ENCODE peak calls at places on chromosomes 2 and 18, in five cellular contexts. One of them, this sample, is unnamed.

GRCh38 chr2:118222643-118223486 is 134.6 kb downstream of the INSIG2 start:
- DNase-seq in HT-29: no peak
- DNase-seq in left lung: no peak
- DNase-seq in AG08396: no peak
- DNase-seq in EL: no peak
- DNase-seq in this sample: no peak

GRCh38 chr2:63819256-63819655 is 22.4 kb upstream of the UGP2 start:
- DNase-seq in EL: no peak
- DNase-seq in left lung: no peak
- DNase-seq in HT-29: no peak
- DNase-seq in AG08396: no peak
- DNase-seq in this sample: no peak

GRCh38 chr18:45752681-45753080 is 28.7 kb downstream of the SLC14A1 start:
- DNase-seq in EL: no peak
- DNase-seq in left lung: no peak
- DNase-seq in HT-29: no peak
- DNase-seq in AG08396: no peak
- DNase-seq in this sample: no peak

GRCh38 chr18:37465922-37466321 is 99.7 kb downstream of the CELF4 start:
- DNase-seq in AG08396: no peak
- DNase-seq in HT-29: no peak
- DNase-seq in left lung: no peak
- DNase-seq in EL: no peak
- DNase-seq in this sample: no peak

GRCh38 chr2:185978634-185979405 is 240.2 kb downstream of the FSIP2 start:
- DNase-seq in HT-29: no peak
- DNase-seq in AG08396: no peak
- DNase-seq in EL: peak
- DNase-seq in left lung: no peak
- DNase-seq in this sample: no peak

GRCh38 chr2:95354925-95355324 is 47.6 kb upstream of the FAHD2A start:
- DNase-seq in HT-29: no peak
- DNase-seq in left lung: peak
- DNase-seq in EL: no peak
- DNase-seq in AG08396: no peak
- DNase-seq in this sample: no peak

GRCh38 chr2:82124629-82125028 is 1820.1 kb upstream of the LRRTM1 start:
- DNase-seq in AG08396: no peak
- DNase-seq in HT-29: no peak
- DNase-seq in left lung: no peak
- DNase-seq in EL: peak
- DNase-seq in this sample: no peak

GRCh38 chr2:31504305-31504704 is 76.4 kb downstream of the SRD5A2 start:
- DNase-seq in AG08396: no peak
- DNase-seq in EL: no peak
- DNase-seq in left lung: no peak
- DNase-seq in HT-29: no peak
- DNase-seq in this sample: no peak

GRCh38 chr2:43082111-43082877 is 144.1 kb downstream of the ZFP36L2 start:
- DNase-seq in EL: peak
- DNase-seq in HT-29: no peak
- DNase-seq in AG08396: peak
- DNase-seq in left lung: no peak
- DNase-seq in this sample: no peak

GRCh38 chr2:105431367-105432088 is 32.7 kb upstream of the FHL2 start:
- DNase-seq in HT-29: no peak
- DNase-seq in EL: no peak
- DNase-seq in left lung: peak
- DNase-seq in AG08396: peak
- DNase-seq in this sample: no peak

GRCh38 chr2:150080115-150080514 is 407.4 kb downstream of the RND3 start:
- DNase-seq in HT-29: no peak
- DNase-seq in AG08396: no peak
- DNase-seq in EL: peak
- DNase-seq in left lung: no peak
- DNase-seq in this sample: no peak

GRCh38 chr2:163850036-163850435 is 114.2 kb upstream of the FIGN start:
- DNase-seq in AG08396: no peak
- DNase-seq in EL: no peak
- DNase-seq in HT-29: no peak
- DNase-seq in left lung: no peak
- DNase-seq in this sample: no peak

GRCh38 chr2:74221091-74221490 is 22.7 kb downstream of the MTHFD2 start:
- DNase-seq in left lung: no peak
- DNase-seq in EL: no peak
- DNase-seq in HT-29: no peak
- DNase-seq in AG08396: no peak
- DNase-seq in this sample: no peak